ENCODE peak calls at places on chromosome 13, in seven cellular contexts. P, J, X, T, L, F and W are unnamed samples. For H3K36me3, the result is how much of the 10 kb centered on the place peaks cover.

GRCh38 chr13:36370108-36370429 is 23.9 kb upstream of the SPART start:
- DNase-seq in X (no peak), T (no peak), J (no peak), F (no peak), L (no peak), P (no peak), W (no peak)

GRCh38 chr13:83220241-83220640 is 662.0 kb downstream of the SLITRK1 start:
- DNase-seq in F (no peak), L (no peak), P (peak), T (peak), J (no peak), X (no peak), W (no peak)

GRCh38 chr13:51858433-51859247 is 3.1 kb upstream of the CCDC70 start:
- DNase-seq in X (no peak), L (no peak), J (no peak), F (no peak), P (peak), T (no peak), W (no peak)

GRCh38 chr13:106212436-106213010 is 322.9 kb downstream of the EFNB2 start:
- DNase-seq in X (no peak), T (no peak), F (no peak), L (no peak), J (no peak), P (no peak), W (no peak)

GRCh38 chr13:45441633-45442032 is 23.1 kb upstream of the COG3 start:
- DNase-seq in T (peak), X (no peak), L (no peak), P (peak), J (no peak), F (no peak), W (no peak)

GRCh38 chr13:57631607-57632275 is at the start of gene PCDH17:
- DNase-seq in P (no peak), F (peak), J (no peak), X (no peak), T (no peak), L (peak), W (no peak)

GRCh38 chr13:26624572-26624971 is 67.1 kb downstream of the WASF3 start:
- DNase-seq in F (no peak), L (no peak), X (no peak), T (no peak), J (no peak), P (no peak), W (no peak)

GRCh38 chr13:108681986-108682562 is 52.7 kb downstream of the MYO16 start:
- DNase-seq in F (no peak), X (no peak), P (no peak), J (no peak), T (peak), L (no peak), W (no peak)

GRCh38 chr13:28494537-28494860 is 429 bp downstream of the FLT1 start:
- DNase-seq in P (no peak), J (no peak), L (no peak), T (no peak), X (no peak), F (peak), W (peak)

GRCh38 chr13:71079638-71080037 is 787.4 kb downstream of the DACH1 start:
- DNase-seq in T (no peak), J (no peak), X (no peak), P (no peak), L (no peak), F (no peak), W (no peak)

GRCh38 chr13:89361909-89362308 is 1690.7 kb downstream of the SLITRK5 start:
- DNase-seq in J (no peak), F (no peak), T (peak), X (no peak), L (no peak), P (peak), W (no peak)

GRCh38 chr13:23440821-23441608 is 7.5 kb upstream of the SACS start:
- DNase-seq in J (no peak), F (no peak), P (peak), X (no peak), L (no peak), T (peak), W (no peak)

GRCh38 chr13:47249296-47249695 is 352.4 kb upstream of the HTR2A start:
- DNase-seq in X (no peak), P (peak), L (no peak), T (peak), J (no peak), F (no peak), W (no peak)

GRCh38 chr13:40069173-40070044 is 413.9 kb downstream of the COG6 start:
- DNase-seq in X (peak), J (peak), F (peak), P (peak), L (peak), T (peak), W (peak)

GRCh38 chr13:54185785-54186184 is 1157.2 kb downstream of the OLFM4 start:
- DNase-seq in X (no peak), F (no peak), P (peak), L (no peak), T (no peak), J (no peak), W (no peak)

GRCh38 chr13:111219306-111219705 is 101.1 kb upstream of the TEX29 start:
- DNase-seq in T (peak), L (no peak), J (no peak), X (no peak), F (no peak), P (no peak), W (peak)

GRCh38 chr13:51148952-51149573 is 38.0 kb upstream of the C13orf42 start:
- DNase-seq in F (no peak), P (peak), T (peak), J (no peak), L (no peak), X (peak), W (no peak)

GRCh38 chr13:94952787-94953186 is 240.4 kb upstream of the SOX21 start:
- DNase-seq in F (no peak), T (no peak), P (no peak), J (no peak), X (no peak), L (no peak), W (no peak)
- TF ChIP-seq CTCF in F (no peak), T (no peak), P (no peak), J (no peak), X (no peak), L (no peak), W (no peak)

GRCh38 chr13:29903524-29903923 is 53.1 kb upstream of the UBL3 start:
- DNase-seq in X (no peak), T (no peak), F (no peak), L (no peak), J (no peak), P (no peak), W (peak)

GRCh38 chr13:29906432-29907011 is 56.1 kb upstream of the UBL3 start:
- DNase-seq in T (no peak), F (no peak), P (no peak), L (no peak), J (no peak), X (no peak), W (no peak)

GRCh38 chr13:29905845-29906244 is 55.4 kb upstream of the UBL3 start:
- DNase-seq in L (peak), F (no peak), P (peak), J (no peak), X (no peak), T (peak), W (peak)

GRCh38 chr13:29901714-29902631 is 51.6 kb upstream of the UBL3 start:
- DNase-seq in L (no peak), P (peak), J (no peak), X (no peak), T (peak), F (no peak), W (peak)

DNA sequence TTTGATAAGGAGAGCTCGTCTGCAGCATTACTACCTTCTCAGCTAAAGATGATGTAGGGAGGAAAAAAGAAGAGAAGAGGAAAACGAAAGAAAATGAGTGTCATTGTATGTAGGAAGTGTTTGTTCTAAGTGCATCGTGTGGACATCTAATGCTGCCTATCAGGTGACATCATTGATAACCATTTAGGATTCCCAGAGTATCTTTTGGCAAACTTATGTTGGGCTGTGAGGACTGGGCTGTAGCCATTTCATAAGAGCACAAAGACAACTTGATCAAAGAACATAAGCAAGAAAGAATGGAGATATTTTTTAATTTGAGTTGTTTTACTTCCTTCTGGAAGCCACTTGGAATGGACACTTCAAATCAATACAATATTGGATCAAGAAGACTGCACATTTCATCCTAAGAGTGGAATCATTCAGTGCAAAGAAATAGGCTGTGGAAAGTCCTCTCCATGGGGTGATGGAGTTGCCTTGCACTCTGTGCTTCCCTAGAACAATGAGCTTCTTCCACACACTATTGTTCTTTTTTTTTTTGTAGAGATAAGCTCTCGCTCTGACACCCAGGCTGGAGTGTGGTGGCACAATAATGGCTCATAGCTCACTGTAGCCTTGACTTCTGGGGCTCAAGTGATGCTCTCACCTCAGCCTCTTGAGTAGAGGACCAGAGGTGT is 52.4 kb upstream of the UBL3 start:
- DNase-seq in T (no peak), X (no peak), L (no peak), F (no peak), P (no peak), J (no peak), W (no peak)
- H3K4me3 ChIP-seq in T (no peak), X (no peak), L (no peak), F (no peak), P (no peak), J (no peak), W (no peak)

DNA sequence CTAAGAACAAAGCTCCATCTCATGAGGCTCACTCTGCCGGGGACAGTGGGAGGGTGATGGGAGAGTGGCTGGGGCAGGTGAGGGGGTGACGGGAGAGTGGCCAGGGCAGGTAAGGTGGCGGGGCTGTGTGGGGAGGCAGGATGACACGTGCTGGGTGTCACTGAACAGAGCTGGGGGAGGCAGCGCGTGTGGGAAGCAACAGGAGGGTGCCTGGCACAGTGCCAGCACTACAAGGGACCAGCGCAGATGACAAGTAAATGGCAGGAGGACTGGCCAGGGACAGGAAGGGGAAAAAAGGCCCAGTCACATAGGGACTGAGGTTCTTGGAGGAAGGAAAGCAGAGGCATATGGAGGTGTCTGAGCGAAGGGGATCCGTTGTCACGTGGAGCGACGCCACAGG is 129.9 kb downstream of the RNF17 start:
- DNase-seq in F (no peak), L (no peak), T (no peak), P (no peak), J (no peak), X (no peak), W (no peak)
- H3K36me3 ChIP-seq in F (under half), L (half or more), T (under half), P (under half), J (under half), X (half or more), W (under half)

GRCh38 chr13:33016414-33017409 is at the start of gene KL:
- DNase-seq in T (no peak), X (no peak), L (peak), F (peak), J (peak), P (no peak), W (peak)

GRCh38 chr13:33015791-33016323 is 366 bp upstream of the KL start:
- DNase-seq in P (no peak), X (no peak), T (no peak), J (peak), F (peak), L (peak), W (peak)

GRCh38 chr13:33015275-33015674 is 948 bp upstream of the KL start:
- DNase-seq in X (no peak), P (no peak), F (no peak), J (no peak), T (no peak), L (no peak), W (no peak)

GRCh38 chr13:33018886-33019285 is 2.7 kb downstream of the KL start:
- DNase-seq in L (no peak), J (no peak), T (no peak), X (no peak), F (no peak), P (no peak), W (no peak)

GRCh38 chr13:33017410-33017929 is 1.2 kb downstream of the KL start:
- DNase-seq in X (peak), T (peak), J (peak), P (no peak), F (no peak), L (peak), W (peak)
- TF ChIP-seq CTCF in X (peak), T (peak), J (peak), P (no peak), F (no peak), L (peak), W (no peak)

GRCh38 chr13:78852709-78853108 is 193.8 kb upstream of the OBI1 start:
- DNase-seq in F (peak), L (no peak), X (no peak), T (no peak), J (no peak), P (no peak), W (no peak)
- H3K4me3 ChIP-seq in F (no peak), L (no peak), X (no peak), T (no peak), J (no peak), P (no peak), W (no peak)

GRCh38 chr13:20157387-20157786 is 3.5 kb downstream of the GJA3 start:
- DNase-seq in P (no peak), X (no peak), J (no peak), F (no peak), L (no peak), T (no peak), W (no peak)

GRCh38 chr13:20161951-20162300 is 1.1 kb upstream of the GJA3 start:
- DNase-seq in L (no peak), T (no peak), X (no peak), P (no peak), J (no peak), F (no peak), W (no peak)

GRCh38 chr13:20159646-20160345 is 1.1 kb downstream of the GJA3 start:
- DNase-seq in X (no peak), P (peak), L (no peak), J (no peak), F (no peak), T (peak), W (no peak)

GRCh38 chr13:20160346-20161274 is at the start of gene GJA3:
- DNase-seq in P (peak), T (peak), F (no peak), X (no peak), J (no peak), L (no peak), W (peak)

GRCh38 chr13:20161275-20161950 is 561 bp upstream of the GJA3 start:
- DNase-seq in P (no peak), T (no peak), J (no peak), L (no peak), F (no peak), X (peak), W (peak)
- H3K36me3 ChIP-seq in P (under half), T (under half), J (under half), L (under half), F (under half), X (under half), W (under half)

GRCh38 chr13:113724780-113725315 is 34.2 kb upstream of the TMEM255B start:
- DNase-seq in X (peak), L (peak), J (peak), T (peak), F (peak), P (peak), W (peak)
- TF ChIP-seq CTCF in X (peak), L (peak), J (peak), T (peak), F (peak), P (peak), W (peak)

GRCh38 chr13:60018536-60018935 is 145.2 kb downstream of the DIAPH3 start:
- DNase-seq in F (no peak), J (no peak), P (no peak), X (no peak), L (no peak), T (no peak), W (no peak)
- H3K4me3 ChIP-seq in F (no peak), J (no peak), P (no peak), X (no peak), L (no peak), T (no peak), W (no peak)

DNA sequence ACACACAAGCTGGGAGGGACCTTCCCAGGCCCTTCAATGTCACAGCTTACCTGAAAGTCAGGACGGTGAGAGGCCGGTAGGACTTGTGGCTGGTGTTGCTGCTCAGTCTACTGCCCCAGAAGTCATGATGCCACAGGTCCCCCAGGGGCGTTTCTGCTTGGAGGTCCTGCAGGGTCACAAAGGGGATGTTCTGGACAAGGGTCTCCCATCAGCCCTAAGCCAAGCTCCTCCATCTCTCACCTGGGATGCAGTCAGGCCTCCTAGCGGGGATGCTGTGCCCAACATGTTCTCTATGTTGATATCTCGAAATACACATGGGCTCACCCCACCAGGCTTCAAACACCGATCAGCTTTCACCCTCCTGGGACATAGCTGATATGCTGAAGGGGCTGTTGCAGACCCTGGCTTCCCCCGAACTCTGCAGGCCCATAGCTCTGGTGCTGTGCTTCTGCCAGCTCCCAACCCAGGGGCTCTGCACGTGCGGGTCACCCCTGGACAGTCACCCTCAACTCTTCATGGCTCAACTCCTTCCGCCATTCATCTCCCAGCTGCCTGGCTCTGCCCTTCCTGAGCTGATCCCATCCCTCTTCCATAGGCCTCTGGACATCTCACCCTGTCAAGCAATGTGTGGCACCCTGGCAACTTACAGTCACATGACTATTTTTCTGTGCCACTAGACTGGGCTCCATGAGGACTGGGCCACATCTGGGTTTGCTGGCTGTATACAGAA is 10.3 kb downstream of the TMTC4 start:
- DNase-seq in L (no peak), P (no peak), J (no peak), X (no peak), F (no peak), T (no peak), W (no peak)
- H3K36me3 ChIP-seq in L (half or more), P (under half), J (half or more), X (under half), F (under half), T (under half), W (under half)